ENCODE peak calls at places on chromosomes 2 and 18, in ten cellular contexts. C is NCI-H1417; X is activated CD8-positive, alpha-beta memory T cell treated with anti-CD3 and anti-CD28 coated beads, Interleukin-2, amount 50 U/mL, for 4 hours; G is NCI-H1105; H is T-helper 17 cell; W is aorta; B is HTR-8/SVneo; V is renal cortical epithelial cell; S is mesendoderm; J is RPMI8226. R is an unnamed sample.

GRCh38 chr2:120881981-120882788 is 146.5 kb downstream of the GLI2 start:
- DNase-seq in C (no peak), X (no peak), G (no peak), H (no peak), W (peak), B (no peak), V (no peak), S (no peak), J (no peak), R (no peak)

GRCh38 chr2:241692448-241692847 is 5.8 kb upstream of the DTYMK start:
- DNase-seq in C (no peak), X (no peak), G (no peak), H (no peak), W (no peak), B (peak), V (peak), S (peak), J (no peak), R (no peak)

GRCh38 chr2:231132126-231132525 is 7.3 kb upstream of the HTR2B start:
- DNase-seq in C (no peak), X (no peak), G (no peak), H (no peak), W (no peak), B (peak), V (no peak), S (peak), J (no peak), R (no peak)

GRCh38 chr2:112627060-112628040 is 18.4 kb upstream of the SLC20A1 start:
- DNase-seq in C (no peak), X (no peak), G (no peak), H (no peak), W (no peak), B (peak), V (peak), S (no peak), J (no peak), R (no peak)

GRCh38 chr2:155382781-155383180 is 684.3 kb downstream of the KCNJ3 start:
- DNase-seq in C (no peak), X (no peak), G (no peak), H (no peak), W (no peak), B (no peak), V (no peak), S (no peak), J (no peak), R (no peak)

GRCh38 chr18:32482117-32482516 is 11.4 kb upstream of the GAREM1 start:
- DNase-seq in C (no peak), X (no peak), G (no peak), H (no peak), W (no peak), B (no peak), V (no peak), S (no peak), J (no peak), R (no peak)

GRCh38 chr2:45568935-45569334 is 42.1 kb downstream of the SRBD1 start:
- DNase-seq in C (no peak), X (no peak), G (no peak), H (no peak), W (no peak), B (no peak), V (peak), S (no peak), J (no peak), R (no peak)

GRCh38 chr2:233953106-233953801 is 36.1 kb downstream of the TRPM8 start:
- DNase-seq in C (peak), X (no peak), G (peak), H (no peak), W (no peak), B (no peak), V (no peak), S (no peak), J (no peak), R (no peak)

GRCh38 chr2:192814376-192814775 is 619.6 kb upstream of the TMEFF2 start:
- DNase-seq in C (no peak), X (no peak), G (no peak), H (no peak), W (no peak), B (no peak), V (peak), S (no peak), J (no peak), R (no peak)

GRCh38 chr2:203809084-203809521 is 58.5 kb upstream of the CTLA4 start:
- DNase-seq in C (no peak), X (no peak), G (no peak), H (no peak), W (no peak), B (no peak), V (peak), S (peak), J (no peak), R (no peak)

GRCh38 chr2:234949762-234950434 is 1.9 kb upstream of the SH3BP4 start:
- DNase-seq in C (no peak), X (no peak), G (no peak), H (no peak), W (no peak), B (peak), V (peak), S (no peak), J (no peak), R (no peak)

GRCh38 chr2:46978696-46979095 is 63.1 kb upstream of the MCFD2 start:
- DNase-seq in C (no peak), X (no peak), G (no peak), H (no peak), W (no peak), B (no peak), V (no peak), S (no peak), J (no peak), R (no peak)

GRCh38 chr2:102451968-102452367 is 21.1 kb upstream of the SLC9A4 start:
- DNase-seq in C (no peak), X (no peak), G (no peak), H (no peak), W (no peak), B (no peak), V (no peak), S (peak), J (no peak), R (no peak)

GRCh38 chr2:173056705-173057368 is 18.8 kb upstream of the MAP3K20 start:
- DNase-seq in C (no peak), X (no peak), G (no peak), H (no peak), W (no peak), B (no peak), V (no peak), S (no peak), J (no peak), R (no peak)

GRCh38 chr2:30569991-30570390 is 122.9 kb downstream of the LCLAT1 start:
- DNase-seq in C (no peak), X (no peak), G (no peak), H (no peak), W (no peak), B (peak), V (no peak), S (no peak), J (no peak), R (no peak)

GRCh38 chr2:118786691-118787090 is 60.8 kb downstream of the EN1 start:
- DNase-seq in C (no peak), X (no peak), G (no peak), H (no peak), W (no peak), B (no peak), V (no peak), S (no peak), J (no peak), R (no peak)

GRCh38 chr2:117983040-117983439 is 30.8 kb downstream of the CCDC93 start:
- DNase-seq in C (no peak), X (no peak), G (no peak), H (no peak), W (no peak), B (no peak), V (peak), S (no peak), J (no peak), R (no peak)

GRCh38 chr2:172804423-172804822 is 68.8 kb downstream of the RAPGEF4 start:
- DNase-seq in C (no peak), X (no peak), G (no peak), H (no peak), W (no peak), B (no peak), V (no peak), S (no peak), J (no peak), R (no peak)

GRCh38 chr2:148885988-148886387 is 11.0 kb downstream of the KIF5C start:
- DNase-seq in C (no peak), X (no peak), G (no peak), H (no peak), W (no peak), B (no peak), V (no peak), S (no peak), J (no peak), R (no peak)

GRCh38 chr2:10043256-10043905 is at the start of gene KLF11:
- DNase-seq in C (peak), X (peak), G (peak), H (peak), W (peak), B (peak), V (peak), S (peak), J (peak), R (peak)

GRCh38 chr2:102155703-102156515 is 13.4 kb downstream of the IL1R1 start:
- DNase-seq in C (no peak), X (no peak), G (no peak), H (no peak), W (no peak), B (no peak), V (peak), S (no peak), J (no peak), R (no peak)

GRCh38 chr2:216634317-216635148 is 1.3 kb downstream of the IGFBP2 start:
- DNase-seq in C (no peak), X (no peak), G (no peak), H (no peak), W (no peak), B (no peak), V (no peak), S (peak), J (no peak), R (no peak)

R was measured in ecto neural progenitor cell.